ENCODE peak calls at places on chromosome 18, in five cellular contexts. W, G, I, Y and M are unnamed samples.

GRCh38 chr18:69635482-69635881 is 234.8 kb downstream of the DOK6 start:
- DNase-seq in Y (no peak), I (no peak), G (no peak), W (no peak), M (no peak)

GRCh38 chr18:74540689-74541421 is 6.6 kb downstream of the CNDP1 start:
- DNase-seq in G (peak; percentile 18), I (no peak), Y (no peak), W (no peak), M (no peak)

GRCh38 chr18:48446582-48447225 is 37.5 kb upstream of the ZBTB7C start:
- DNase-seq in I (peak; percentile 91), W (peak; percentile 70), G (peak; percentile 84), Y (peak; percentile 63), M (peak; percentile 92)

GRCh38 chr18:55781481-55781957 is 193.5 kb upstream of the TCF4 start:
- DNase-seq in W (no peak), I (peak; percentile 52), G (peak; percentile 10), Y (peak; percentile 83), M (no peak)

GRCh38 chr18:5029622-5030021 is 167.4 kb downstream of the AKAIN1 start:
- DNase-seq in I (no peak), W (no peak), G (no peak), Y (no peak), M (no peak)

GRCh38 chr18:24429188-24429587 is 2.7 kb downstream of the IMPACT start:
- DNase-seq in Y (no peak), G (no peak), W (no peak), I (no peak), M (no peak)

GRCh38 chr18:9742588-9743131 is 34.6 kb downstream of the RAB31 start:
- DNase-seq in W (no peak), Y (no peak), G (no peak), I (no peak), M (no peak)

GRCh38 chr18:79315589-79315988 is 80.1 kb upstream of the NFATC1 start:
- DNase-seq in G (no peak), W (no peak), I (no peak), Y (no peak), M (no peak)

GRCh38 chr18:21210278-21210677 is 31.8 kb upstream of the GREB1L start:
- DNase-seq in I (no peak), G (no peak), Y (no peak), W (no peak), M (no peak)

GRCh38 chr18:21742323-21742687 is 1.7 kb downstream of the MIB1 start:
- DNase-seq in Y (no peak), W (no peak), G (no peak), I (no peak), M (no peak)

GRCh38 chr18:80148316-80149199 is 39.5 kb downstream of the ADNP2 start:
- DNase-seq in Y (no peak), G (no peak), W (no peak), I (no peak), M (peak; percentile 34)

GRCh38 chr18:11071300-11071699 is 78.1 kb downstream of the PIEZO2 start:
- DNase-seq in Y (no peak), G (no peak), W (no peak), I (no peak), M (no peak)

GRCh38 chr18:80196528-80197320 is 50.6 kb downstream of the PARD6G start:
- DNase-seq in Y (peak; percentile 40), I (no peak), W (no peak), G (no peak), M (no peak)

GRCh38 chr18:58046087-58046793 is 2.2 kb downstream of the NEDD4L start:
- DNase-seq in G (no peak), I (no peak), W (no peak), Y (no peak), M (no peak)

GRCh38 chr18:62450546-62451395 is 72.1 kb upstream of the ZCCHC2 start:
- DNase-seq in Y (peak; percentile 71), W (no peak), I (peak; percentile 83), G (no peak), M (peak; percentile 76)

GRCh38 chr18:5457467-5457957 is 86.3 kb downstream of the EPB41L3 start:
- DNase-seq in Y (no peak), W (no peak), G (no peak), I (no peak), M (no peak)

GRCh38 chr18:11963991-11964484 is 17.3 kb upstream of the IMPA2 start:
- DNase-seq in G (no peak), I (no peak), Y (peak; percentile 29), W (no peak), M (no peak)

GRCh38 chr18:36392163-36392887 is 94.8 kb downstream of the FHOD3 start:
- DNase-seq in W (no peak), Y (no peak), G (no peak), I (no peak), M (no peak)

GRCh38 chr18:76844742-76845477 is 22.6 kb downstream of the ZNF236 start:
- DNase-seq in I (no peak), W (no peak), Y (no peak), G (no peak), M (no peak)

GRCh38 chr18:36519358-36519757 is 221.8 kb downstream of the FHOD3 start:
- DNase-seq in W (no peak), I (no peak), G (no peak), Y (peak; percentile 69), M (no peak)

GRCh38 chr18:5963267-5963666 is 67.9 kb upstream of the TMEM200C start:
- DNase-seq in G (no peak), I (no peak), W (no peak), Y (no peak), M (no peak)

GRCh38 chr18:13500891-13501887 is 225.2 kb downstream of the FAM210A start:
- DNase-seq in W (no peak), Y (peak; percentile 33), G (peak; percentile 25), I (peak; percentile 72), M (peak; percentile 57)

GRCh38 chr18:74310411-74310810 is 5.2 kb upstream of the C18orf63 start:
- DNase-seq in I (no peak), Y (peak; percentile 66), G (no peak), W (no peak), M (no peak)